ENCODE peak calls at places on chromosomes 7 and 10, in eight cellular contexts. R is psoas muscle, B is SK-N-SH, L is Panc1, F is colonic mucosa, J is heart right ventricle, Q is IMR-90, H is thyroid gland. P is an unnamed sample.

GRCh38 chr7:66211429-66211828 is 6.3 kb downstream of the TPST1 start:
- DNase-seq in B (no peak), Q (peak; percentile 87), H (no peak), J (no peak), F (no peak), R (no peak), L (no peak), P (no peak)

GRCh38 chr10:120685136-120685535 is 166.0 kb upstream of the WDR11 start:
- DNase-seq in H (no peak), J (no peak), Q (no peak), L (no peak), F (no peak), R (no peak), B (no peak), P (no peak)

GRCh38 chr10:63976538-63976937 is 455.3 kb downstream of the REEP3 start:
- DNase-seq in Q (peak; percentile 6), B (peak; percentile 68), L (peak; percentile 10), R (no peak), H (peak; percentile 32), J (no peak), F (peak; percentile 34), P (no peak)

GRCh38 chr10:43998021-43998809 is 349.5 kb upstream of the ZNF32 start:
- DNase-seq in F (no peak), Q (peak; percentile 10), B (no peak), L (no peak), R (no peak), J (no peak), H (no peak), P (no peak)

GRCh38 chr10:26983156-26983555 is 117.1 kb downstream of the ANKRD26 start:
- DNase-seq in H (no peak), B (no peak), J (no peak), L (no peak), F (no peak), Q (no peak), R (no peak), P (no peak)

GRCh38 chr10:91076991-91077548 is 143.4 kb upstream of the PCGF5 start:
- DNase-seq in Q (no peak), R (no peak), H (no peak), L (no peak), B (no peak), J (no peak), F (no peak), P (no peak)

GRCh38 chr7:122652851-122653250 is 46.1 kb downstream of the RNF133 start:
- DNase-seq in B (no peak), L (no peak), J (no peak), H (no peak), R (no peak), F (no peak), Q (no peak), P (no peak)

GRCh38 chr7:155881471-155882350 is 69.4 kb upstream of the SHH start:
- DNase-seq in R (no peak), Q (no peak), J (no peak), B (no peak), L (no peak), H (no peak), F (no peak), P (no peak)

GRCh38 chr10:130236711-130237110 is 100.5 kb downstream of the GLRX3 start:
- DNase-seq in F (no peak), Q (no peak), H (no peak), R (no peak), L (no peak), J (no peak), B (no peak), P (no peak)

GRCh38 chr7:95989301-95989700 is 216.9 kb downstream of the DYNC1I1 start:
- DNase-seq in B (no peak), L (no peak), J (no peak), R (no peak), Q (no peak), H (peak; percentile 1), F (no peak), P (no peak)

GRCh38 chr7:66239467-66239856 is 34.3 kb downstream of the TPST1 start:
- DNase-seq in R (no peak), L (no peak), H (no peak), J (no peak), Q (peak; percentile 24), F (no peak), B (no peak), P (no peak)

GRCh38 chr7:7851381-7851780 is 117.2 kb upstream of the GLCCI1 start:
- DNase-seq in L (no peak), F (no peak), R (no peak), H (no peak), Q (no peak), J (no peak), B (no peak), P (no peak)

GRCh38 chr7:7848245-7848644 is 120.4 kb upstream of the GLCCI1 start:
- DNase-seq in H (no peak), Q (no peak), F (no peak), R (no peak), J (no peak), B (no peak), L (no peak), P (no peak)

GRCh38 chr7:7851991-7852390 is 116.6 kb upstream of the GLCCI1 start:
- DNase-seq in Q (no peak), R (no peak), J (no peak), B (no peak), L (no peak), H (no peak), F (no peak), P (no peak)

DNA sequence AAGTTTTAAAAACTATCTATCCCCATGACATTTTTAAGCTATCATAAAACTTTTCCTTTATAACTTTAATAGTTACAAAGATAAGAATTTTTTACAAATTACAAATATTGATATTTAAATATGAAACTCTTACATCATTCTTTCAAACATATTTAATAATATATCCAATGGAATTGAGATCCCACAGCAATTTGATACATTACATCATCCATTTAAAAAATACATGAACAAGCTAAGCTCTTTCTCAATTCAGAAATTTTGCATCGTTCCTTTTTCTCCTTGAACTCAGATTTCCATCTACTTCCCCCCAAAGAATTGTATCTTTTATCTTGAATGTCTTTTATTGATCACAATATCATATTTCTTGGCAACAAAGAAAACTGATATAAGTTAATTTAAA is 118.4 kb upstream of the GLCCI1 start:
- DNase-seq in R (no peak), B (no peak), Q (no peak), L (no peak), J (no peak), F (no peak), H (no peak), P (no peak)
- TF ChIP-seq CTCF in R (no peak), B (no peak), Q (no peak), L (no peak), J (no peak), F (no peak), H (no peak), P (no peak)

GRCh38 chr10:77305650-77306632 is 331.7 kb downstream of the KCNMA1 start:
- DNase-seq in R (no peak), J (no peak), F (no peak), B (no peak), Q (peak; percentile 72), H (no peak), L (no peak), P (peak; percentile 38)

GRCh38 chr10:77301305-77301730 is 336.3 kb downstream of the KCNMA1 start:
- DNase-seq in H (no peak), J (no peak), Q (peak; percentile 82), B (no peak), L (no peak), R (no peak), F (no peak), P (peak; percentile 64)

GRCh38 chr10:77300682-77301081 is 336.9 kb downstream of the KCNMA1 start:
- DNase-seq in Q (no peak), L (no peak), F (no peak), J (no peak), R (no peak), H (no peak), B (no peak), P (no peak)

GRCh38 chr10:77306666-77307065 is 330.9 kb downstream of the KCNMA1 start:
- DNase-seq in R (no peak), Q (no peak), F (no peak), H (no peak), B (no peak), L (no peak), J (no peak), P (no peak)

DNA sequence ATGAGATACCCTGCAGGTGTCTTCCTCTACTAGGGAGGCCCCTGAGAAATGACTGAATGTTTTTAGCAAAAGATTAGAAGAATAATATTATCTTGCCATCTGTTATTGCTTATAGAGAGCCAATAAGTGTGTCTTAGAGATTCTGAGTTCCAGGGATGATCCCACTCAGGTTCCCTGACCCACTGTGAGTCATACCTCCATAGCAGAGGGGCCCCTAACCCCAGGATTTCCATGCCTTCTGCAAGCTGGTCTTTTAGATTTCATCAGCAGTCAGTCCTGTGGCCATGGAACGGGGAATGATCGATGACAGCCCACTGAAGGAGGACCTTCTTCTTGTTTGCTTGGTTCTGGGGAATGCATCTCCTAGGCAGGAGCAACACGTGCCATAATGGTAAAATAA is 333.4 kb downstream of the KCNMA1 start:
- DNase-seq in R (no peak), J (no peak), F (no peak), L (no peak), B (no peak), Q (no peak), H (no peak), P (no peak)
- H3K4me1 ChIP-seq in R (no peaks in the 10 kb centered on the region), J (no peaks in the 10 kb centered on the region), F (no peaks in the 10 kb centered on the region), L (peaks cover 23% of the 10 kb centered on the region), B (peaks cover 7% of the 10 kb centered on the region), Q (peaks cover 22% of the 10 kb centered on the region), H (no peaks in the 10 kb centered on the region), P (no peaks in the 10 kb centered on the region)

GRCh38 chr7:141190467-141190866 is 116.6 kb downstream of the TMEM178B start:
- DNase-seq in J (no peak), L (no peak), B (no peak), R (no peak), H (no peak), Q (no peak), F (no peak), P (no peak)
- H3K27ac ChIP-seq in J (no peak overlapping the region), L (no peak overlapping the region), B (no peak overlapping the region), R (no peak overlapping the region), H (no peak overlapping the region), Q (no peak overlapping the region), F (no peak overlapping the region), P (no peak overlapping the region)

DNA sequence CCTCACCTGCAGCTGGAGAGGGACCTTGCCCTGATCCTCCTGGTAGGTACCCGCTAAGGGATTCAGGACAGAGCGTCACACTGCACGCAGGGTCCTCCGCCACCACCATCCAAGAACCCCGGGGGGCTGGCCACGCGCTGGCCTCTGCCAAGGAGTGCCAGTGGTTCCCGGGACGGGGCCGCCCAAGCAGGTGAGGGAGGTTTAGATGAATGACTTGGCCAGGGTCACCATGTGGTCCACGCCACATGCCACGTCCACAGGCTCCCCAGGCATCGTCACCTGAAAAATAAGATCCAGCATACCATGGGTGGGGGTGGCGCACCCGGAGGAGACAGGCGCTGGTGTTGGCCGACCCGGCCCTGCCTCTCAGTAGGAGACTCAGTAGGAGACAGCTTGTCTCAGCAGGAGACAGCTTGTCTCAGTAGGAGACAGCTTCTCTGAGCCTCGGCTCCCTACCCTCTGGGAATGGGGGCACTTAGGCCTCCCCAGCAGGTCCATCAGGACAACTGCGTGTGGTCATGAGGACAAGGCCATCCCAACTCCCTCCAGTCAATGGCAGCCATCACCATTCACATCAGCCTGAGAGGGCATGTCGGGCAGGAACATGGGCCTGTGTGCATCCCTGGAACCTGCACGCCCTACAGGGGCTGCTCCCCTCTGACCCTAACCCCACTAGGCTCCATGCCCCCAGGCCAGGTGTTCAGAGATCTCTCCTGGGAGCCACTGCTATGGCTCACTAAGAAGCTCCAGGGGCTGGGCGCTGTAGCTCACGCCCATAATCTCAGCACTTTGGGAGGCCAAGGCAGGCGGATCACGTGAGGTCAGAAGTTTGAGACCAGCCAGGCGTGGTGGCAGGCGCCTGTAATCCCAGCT is 30.5 kb downstream of the RCC1L start:
- DNase-seq in F (no peak), H (no peak), B (no peak), R (no peak), L (no peak), Q (no peak), J (no peak), P (no peak)
- TF ChIP-seq CTCF in F (no peak), H (no peak), B (no peak), R (no peak), L (no peak), Q (no peak), J (no peak), P (no peak)